ENCODE peak calls at places on chromosomes 11 and 22, in seven cellular contexts. One of them, this sample, is unnamed.

GRCh38 chr11:64638017-64638664 is 47.1 kb downstream of the SLC22A12 start:
- DNase-seq in CD4-positive, CD25-positive, alpha-beta regulatory T cell: no peak
- DNase-seq in breast epithelium: no peak
- DNase-seq in cardiac muscle cell: peak; percentile 18
- DNase-seq in MM.1S: no peak
- DNase-seq in transverse colon: peak; percentile 70
- DNase-seq in right cardiac atrium: peak; percentile 61
- DNase-seq in this sample: no peak

GRCh38 chr11:17762309-17762974 is 27.9 kb downstream of the KCNC1 start:
- DNase-seq in CD4-positive, CD25-positive, alpha-beta regulatory T cell: no peak
- DNase-seq in breast epithelium: no peak
- DNase-seq in cardiac muscle cell: no peak
- DNase-seq in MM.1S: peak; percentile 14
- DNase-seq in transverse colon: no peak
- DNase-seq in right cardiac atrium: no peak
- DNase-seq in this sample: peak; percentile 47

GRCh38 chr11:111785076-111785475 is 18.9 kb upstream of the PPP2R1B start:
- DNase-seq in CD4-positive, CD25-positive, alpha-beta regulatory T cell: no peak
- DNase-seq in breast epithelium: no peak
- DNase-seq in cardiac muscle cell: no peak
- DNase-seq in MM.1S: no peak
- DNase-seq in transverse colon: no peak
- DNase-seq in right cardiac atrium: no peak
- DNase-seq in this sample: no peak

GRCh38 chr11:27972432-27973170 is 135.4 kb downstream of the KIF18A start:
- DNase-seq in CD4-positive, CD25-positive, alpha-beta regulatory T cell: no peak
- DNase-seq in breast epithelium: no peak
- DNase-seq in cardiac muscle cell: no peak
- DNase-seq in MM.1S: no peak
- DNase-seq in transverse colon: no peak
- DNase-seq in right cardiac atrium: no peak
- DNase-seq in this sample: no peak

GRCh38 chr22:31613286-31613903 is 48.6 kb downstream of the PISD start:
- DNase-seq in CD4-positive, CD25-positive, alpha-beta regulatory T cell: no peak
- DNase-seq in breast epithelium: no peak
- DNase-seq in cardiac muscle cell: no peak
- DNase-seq in MM.1S: no peak
- DNase-seq in transverse colon: no peak
- DNase-seq in right cardiac atrium: peak; percentile 45
- DNase-seq in this sample: peak; percentile 71

GRCh38 chr22:40452730-40453487 is 82.5 kb downstream of the SGSM3 start:
- DNase-seq in CD4-positive, CD25-positive, alpha-beta regulatory T cell: no peak
- DNase-seq in breast epithelium: no peak
- DNase-seq in cardiac muscle cell: peak; percentile 9
- DNase-seq in MM.1S: no peak
- DNase-seq in transverse colon: no peak
- DNase-seq in right cardiac atrium: no peak
- DNase-seq in this sample: no peak

GRCh38 chr22:33909075-33909458 is 11.2 kb downstream of the LARGE1 start:
- DNase-seq in CD4-positive, CD25-positive, alpha-beta regulatory T cell: no peak
- DNase-seq in breast epithelium: no peak
- DNase-seq in cardiac muscle cell: no peak
- DNase-seq in MM.1S: no peak
- DNase-seq in transverse colon: peak; percentile 19
- DNase-seq in right cardiac atrium: no peak
- DNase-seq in this sample: no peak

GRCh38 chr11:67010296-67010905 is 12.5 kb upstream of the SYT12 start:
- DNase-seq in CD4-positive, CD25-positive, alpha-beta regulatory T cell: no peak
- DNase-seq in breast epithelium: no peak
- DNase-seq in cardiac muscle cell: no peak
- DNase-seq in MM.1S: no peak
- DNase-seq in transverse colon: no peak
- DNase-seq in right cardiac atrium: no peak
- DNase-seq in this sample: no peak

GRCh38 chr22:44182591-44183588 is 2.2 kb downstream of the PARVG start:
- DNase-seq in CD4-positive, CD25-positive, alpha-beta regulatory T cell: no peak
- DNase-seq in breast epithelium: no peak
- DNase-seq in cardiac muscle cell: no peak
- DNase-seq in MM.1S: no peak
- DNase-seq in transverse colon: peak; percentile 62
- DNase-seq in right cardiac atrium: peak; percentile 81
- DNase-seq in this sample: no peak

GRCh38 chr22:38938925-38939324 is 18.5 kb upstream of the APOBEC3A start:
- DNase-seq in CD4-positive, CD25-positive, alpha-beta regulatory T cell: no peak
- DNase-seq in breast epithelium: no peak
- DNase-seq in cardiac muscle cell: no peak
- DNase-seq in MM.1S: no peak
- DNase-seq in transverse colon: no peak
- DNase-seq in right cardiac atrium: no peak
- DNase-seq in this sample: no peak

GRCh38 chr22:49588739-49589138 is 238.9 kb downstream of the BRD1 start:
- DNase-seq in CD4-positive, CD25-positive, alpha-beta regulatory T cell: no peak
- DNase-seq in breast epithelium: no peak
- DNase-seq in cardiac muscle cell: no peak
- DNase-seq in MM.1S: no peak
- DNase-seq in transverse colon: no peak
- DNase-seq in right cardiac atrium: no peak
- DNase-seq in this sample: no peak

GRCh38 chr11:17986711-17987220 is 26.1 kb downstream of the SERGEF start:
- DNase-seq in CD4-positive, CD25-positive, alpha-beta regulatory T cell: no peak
- DNase-seq in breast epithelium: no peak
- DNase-seq in cardiac muscle cell: no peak
- DNase-seq in MM.1S: no peak
- DNase-seq in transverse colon: no peak
- DNase-seq in right cardiac atrium: no peak
- DNase-seq in this sample: no peak

GRCh38 chr11:109112748-109113378 is 309.1 kb upstream of the C11orf87 start:
- DNase-seq in CD4-positive, CD25-positive, alpha-beta regulatory T cell: no peak
- DNase-seq in breast epithelium: no peak
- DNase-seq in cardiac muscle cell: peak; percentile 47
- DNase-seq in MM.1S: no peak
- DNase-seq in transverse colon: no peak
- DNase-seq in right cardiac atrium: no peak
- DNase-seq in this sample: no peak

GRCh38 chr11:64156235-64157011 is 9.5 kb downstream of the MACROD1 start:
- DNase-seq in CD4-positive, CD25-positive, alpha-beta regulatory T cell: no peak
- DNase-seq in breast epithelium: no peak
- DNase-seq in cardiac muscle cell: no peak
- DNase-seq in MM.1S: no peak
- DNase-seq in transverse colon: no peak
- DNase-seq in right cardiac atrium: peak; percentile 64
- DNase-seq in this sample: peak; percentile 43

GRCh38 chr11:126443120-126443519 is 87.6 kb downstream of the ST3GAL4 start:
- DNase-seq in CD4-positive, CD25-positive, alpha-beta regulatory T cell: no peak
- DNase-seq in breast epithelium: no peak
- DNase-seq in cardiac muscle cell: no peak
- DNase-seq in MM.1S: peak; percentile 61
- DNase-seq in transverse colon: no peak
- DNase-seq in right cardiac atrium: no peak
- DNase-seq in this sample: no peak

GRCh38 chr11:12418019-12418611 is 40.7 kb downstream of the PARVA start:
- DNase-seq in CD4-positive, CD25-positive, alpha-beta regulatory T cell: no peak
- DNase-seq in breast epithelium: no peak
- DNase-seq in cardiac muscle cell: no peak
- DNase-seq in MM.1S: no peak
- DNase-seq in transverse colon: no peak
- DNase-seq in right cardiac atrium: no peak
- DNase-seq in this sample: peak; percentile 80

GRCh38 chr11:74018331-74019005 is 9.6 kb upstream of the UCP3 start:
- DNase-seq in CD4-positive, CD25-positive, alpha-beta regulatory T cell: no peak
- DNase-seq in breast epithelium: peak; percentile 91
- DNase-seq in cardiac muscle cell: peak; percentile 33
- DNase-seq in MM.1S: no peak
- DNase-seq in transverse colon: peak; percentile 93
- DNase-seq in right cardiac atrium: peak; percentile 97
- DNase-seq in this sample: no peak

GRCh38 chr11:117877120-117877784 is 794 bp upstream of the FXYD6 start:
- DNase-seq in CD4-positive, CD25-positive, alpha-beta regulatory T cell: no peak
- DNase-seq in breast epithelium: no peak
- DNase-seq in cardiac muscle cell: no peak
- DNase-seq in MM.1S: no peak
- DNase-seq in transverse colon: no peak
- DNase-seq in right cardiac atrium: peak; percentile 85
- DNase-seq in this sample: no peak

GRCh38 chr11:133015457-133015856 is 516.8 kb downstream of the OPCML start:
- DNase-seq in CD4-positive, CD25-positive, alpha-beta regulatory T cell: no peak
- DNase-seq in breast epithelium: no peak
- DNase-seq in cardiac muscle cell: no peak
- DNase-seq in MM.1S: no peak
- DNase-seq in transverse colon: no peak
- DNase-seq in right cardiac atrium: no peak
- DNase-seq in this sample: no peak

GRCh38 chr22:33271390-33272161 is 213.4 kb upstream of the SYN3 start:
- DNase-seq in CD4-positive, CD25-positive, alpha-beta regulatory T cell: no peak
- DNase-seq in breast epithelium: peak; percentile 65
- DNase-seq in cardiac muscle cell: no peak
- DNase-seq in MM.1S: no peak
- DNase-seq in transverse colon: peak; percentile 44
- DNase-seq in right cardiac atrium: peak; percentile 90
- DNase-seq in this sample: peak; percentile 32

GRCh38 chr11:5624489-5625278 is at the start of gene TRIM34:
- DNase-seq in CD4-positive, CD25-positive, alpha-beta regulatory T cell: peak; percentile 56
- DNase-seq in breast epithelium: no peak
- DNase-seq in cardiac muscle cell: peak; percentile 40
- DNase-seq in MM.1S: peak; percentile 90
- DNase-seq in transverse colon: peak; percentile 67
- DNase-seq in right cardiac atrium: peak; percentile 57
- DNase-seq in this sample: peak; percentile 96

GRCh38 chr11:115463606-115464005 is 40.6 kb downstream of the CADM1 start:
- DNase-seq in CD4-positive, CD25-positive, alpha-beta regulatory T cell: no peak
- DNase-seq in breast epithelium: no peak
- DNase-seq in cardiac muscle cell: no peak
- DNase-seq in MM.1S: no peak
- DNase-seq in transverse colon: no peak
- DNase-seq in right cardiac atrium: no peak
- DNase-seq in this sample: no peak
- H3K4me1 ChIP-seq in CD4-positive, CD25-positive, alpha-beta regulatory T cell: no peaks in the 10 kb centered on the region
- H3K4me1 ChIP-seq in breast epithelium: no peaks in the 10 kb centered on the region
- H3K4me1 ChIP-seq in cardiac muscle cell: peaks cover 18% of the 10 kb centered on the region
- H3K4me1 ChIP-seq in MM.1S: peaks cover 10% of the 10 kb centered on the region
- H3K4me1 ChIP-seq in transverse colon: no peaks in the 10 kb centered on the region
- H3K4me1 ChIP-seq in right cardiac atrium: no peaks in the 10 kb centered on the region
- H3K4me1 ChIP-seq in this sample: no peaks in the 10 kb centered on the region

GRCh38 chr11:69748637-69749036 is 26.5 kb downstream of the FGF4 start:
- DNase-seq in CD4-positive, CD25-positive, alpha-beta regulatory T cell: no peak
- DNase-seq in breast epithelium: no peak
- DNase-seq in cardiac muscle cell: no peak
- DNase-seq in MM.1S: no peak
- DNase-seq in transverse colon: no peak
- DNase-seq in right cardiac atrium: no peak
- DNase-seq in this sample: peak; percentile 51

GRCh38 chr11:69752890-69753289 is 22.3 kb downstream of the FGF4 start:
- DNase-seq in CD4-positive, CD25-positive, alpha-beta regulatory T cell: no peak
- DNase-seq in breast epithelium: no peak
- DNase-seq in cardiac muscle cell: no peak
- DNase-seq in MM.1S: no peak
- DNase-seq in transverse colon: no peak
- DNase-seq in right cardiac atrium: no peak
- DNase-seq in this sample: peak; percentile 32

GRCh38 chr11:69750875-69751597 is 24.1 kb downstream of the FGF4 start:
- DNase-seq in CD4-positive, CD25-positive, alpha-beta regulatory T cell: no peak
- DNase-seq in breast epithelium: no peak
- DNase-seq in cardiac muscle cell: no peak
- DNase-seq in MM.1S: no peak
- DNase-seq in transverse colon: no peak
- DNase-seq in right cardiac atrium: no peak
- DNase-seq in this sample: peak; percentile 48

GRCh38 chr11:69746780-69747742 is 28.1 kb downstream of the FGF4 start:
- DNase-seq in CD4-positive, CD25-positive, alpha-beta regulatory T cell: no peak
- DNase-seq in breast epithelium: no peak
- DNase-seq in cardiac muscle cell: peak; percentile 22
- DNase-seq in MM.1S: no peak
- DNase-seq in transverse colon: no peak
- DNase-seq in right cardiac atrium: no peak
- DNase-seq in this sample: peak; percentile 73

DNA sequence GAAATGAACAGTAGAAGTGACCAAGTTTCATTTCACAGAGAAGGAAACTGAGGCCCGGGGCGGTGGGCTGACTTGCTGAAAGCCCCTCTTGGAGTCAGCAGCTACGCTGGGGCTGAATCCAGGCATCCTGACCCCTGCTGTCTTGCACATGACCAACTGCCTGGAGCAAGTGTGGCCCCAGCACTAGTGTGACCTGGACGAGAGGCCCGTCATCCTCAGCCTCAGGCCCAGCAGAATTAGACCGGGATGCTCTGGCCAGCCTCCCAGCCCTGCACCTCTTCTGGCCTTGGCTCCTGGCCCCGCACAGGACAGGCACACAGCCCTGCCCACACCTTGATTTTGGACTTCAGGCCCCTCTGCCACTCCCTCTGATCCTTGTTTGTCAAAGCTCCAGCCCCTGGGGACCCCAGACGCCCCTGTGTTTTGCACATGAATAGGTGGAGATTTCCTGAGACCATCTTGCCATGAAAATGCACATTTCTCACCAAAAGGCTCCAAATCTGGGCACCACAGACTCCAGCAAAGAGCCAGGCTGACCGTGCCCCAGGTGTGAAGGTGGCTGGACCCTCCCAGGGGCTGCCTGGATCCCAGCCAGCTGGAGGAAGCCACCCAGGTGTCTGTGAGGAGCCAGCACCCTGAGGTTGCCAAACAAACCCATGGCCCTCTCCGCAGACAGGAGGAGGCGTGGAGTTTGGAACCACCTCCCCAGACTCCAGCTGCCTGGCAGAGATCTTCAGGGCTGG is 24.9 kb downstream of the FGF4 start:
- DNase-seq in CD4-positive, CD25-positive, alpha-beta regulatory T cell: no peak
- DNase-seq in breast epithelium: no peak
- DNase-seq in cardiac muscle cell: no peak
- DNase-seq in MM.1S: no peak
- DNase-seq in transverse colon: no peak
- DNase-seq in right cardiac atrium: no peak
- DNase-seq in this sample: peak; percentile 46
- H3K27me3 ChIP-seq in CD4-positive, CD25-positive, alpha-beta regulatory T cell: no peaks in the 10 kb centered on the region
- H3K27me3 ChIP-seq in breast epithelium: peaks cover 7% of the 10 kb centered on the region
- H3K27me3 ChIP-seq in cardiac muscle cell: no peaks in the 10 kb centered on the region
- H3K27me3 ChIP-seq in MM.1S: peaks cover 70% of the 10 kb centered on the region
- H3K27me3 ChIP-seq in transverse colon: peaks cover 10% of the 10 kb centered on the region
- H3K27me3 ChIP-seq in right cardiac atrium: no peaks in the 10 kb centered on the region
- H3K27me3 ChIP-seq in this sample: peaks cover 10% of the 10 kb centered on the region

DNA sequence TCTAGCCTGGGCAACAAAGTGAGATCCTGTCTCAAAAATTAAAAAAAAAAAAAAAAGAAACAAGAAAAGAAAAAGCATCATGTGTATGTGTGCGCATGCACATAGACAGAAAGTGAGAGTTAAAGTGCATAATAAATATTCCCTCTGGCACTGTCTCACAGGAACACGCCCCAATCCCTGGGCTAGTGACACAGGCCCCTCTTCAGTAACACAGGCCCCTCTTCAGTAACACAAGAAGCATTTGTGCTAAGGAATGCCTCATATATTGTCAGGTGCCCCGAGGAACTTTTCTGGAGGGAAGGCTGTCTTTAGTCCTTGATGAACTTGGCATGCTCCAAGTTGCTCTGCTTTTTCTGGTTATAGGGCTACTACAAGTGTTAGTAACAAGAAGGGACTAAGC is 57.6 kb downstream of the RPL27A start:
- DNase-seq in CD4-positive, CD25-positive, alpha-beta regulatory T cell: no peak
- DNase-seq in breast epithelium: no peak
- DNase-seq in cardiac muscle cell: no peak
- DNase-seq in MM.1S: no peak
- DNase-seq in transverse colon: no peak
- DNase-seq in right cardiac atrium: no peak
- DNase-seq in this sample: no peak
- H3K9me3 ChIP-seq in CD4-positive, CD25-positive, alpha-beta regulatory T cell: no peaks in the 10 kb centered on the region
- H3K9me3 ChIP-seq in breast epithelium: no peaks in the 10 kb centered on the region
- H3K9me3 ChIP-seq in cardiac muscle cell: no peaks in the 10 kb centered on the region
- H3K9me3 ChIP-seq in MM.1S: no peaks in the 10 kb centered on the region
- H3K9me3 ChIP-seq in transverse colon: no peaks in the 10 kb centered on the region
- H3K9me3 ChIP-seq in right cardiac atrium: no peaks in the 10 kb centered on the region
- H3K9me3 ChIP-seq in this sample: no peaks in the 10 kb centered on the region

GRCh38 chr22:22663861-22664800 is 19.7 kb downstream of the GGTLC2 start:
- DNase-seq in CD4-positive, CD25-positive, alpha-beta regulatory T cell: no peak
- DNase-seq in breast epithelium: no peak
- DNase-seq in cardiac muscle cell: no peak
- DNase-seq in MM.1S: no peak
- DNase-seq in transverse colon: no peak
- DNase-seq in right cardiac atrium: no peak
- DNase-seq in this sample: no peak
- H3K4me1 ChIP-seq in CD4-positive, CD25-positive, alpha-beta regulatory T cell: no peaks in the 10 kb centered on the region
- H3K4me1 ChIP-seq in breast epithelium: no peaks in the 10 kb centered on the region
- H3K4me1 ChIP-seq in cardiac muscle cell: no peaks in the 10 kb centered on the region
- H3K4me1 ChIP-seq in MM.1S: peaks cover 39% of the 10 kb centered on the region
- H3K4me1 ChIP-seq in transverse colon: no peaks in the 10 kb centered on the region
- H3K4me1 ChIP-seq in right cardiac atrium: no peaks in the 10 kb centered on the region
- H3K4me1 ChIP-seq in this sample: no peaks in the 10 kb centered on the region

This sample was measured in osteoblast.